ENCODE peak calls at places on chromosome 16, in ten cellular contexts. P is AG08395; J is SW480; X is sigmoid colon; O is fibroblast of lung; S is mucosa of gallbladder; E is iPS-NIHi11; N is cardiac muscle cell; H is dorsolateral prefrontal cortex; K is CD8-positive, alpha-beta memory T cell. G is an unnamed sample.

GRCh38 chr16:1042776-1043349 is 29.7 kb upstream of the SSTR5 start:
- DNase-seq in P (no peak), J (peak; percentile 48), X (no peak), O (no peak), S (no peak), E (no peak), N (no peak), H (no peak), K (no peak), G (peak; percentile 68)

GRCh38 chr16:72876221-72876620 is 171.7 kb downstream of the ZFHX3 start:
- DNase-seq in P (peak; percentile 72), J (peak; percentile 53), X (peak; percentile 86), O (peak; percentile 96), S (peak; percentile 58), E (no peak), N (peak; percentile 94), H (no peak), K (no peak), G (no peak)

GRCh38 chr16:81620796-81621195 is 158.3 kb upstream of the PLCG2 start:
- DNase-seq in P (no peak), J (no peak), X (no peak), O (no peak), S (no peak), E (no peak), N (no peak), H (no peak), K (no peak), G (no peak)

GRCh38 chr16:77788196-77789084 is at the start of gene VAT1L:
- DNase-seq in P (peak; percentile 66), J (peak; percentile 8), X (no peak), O (peak; percentile 75), S (peak; percentile 33), E (peak; percentile 57), N (peak; percentile 53), H (peak; percentile 71), K (no peak), G (no peak)

GRCh38 chr16:49637933-49638695 is 217.8 kb downstream of the ZNF423 start:
- DNase-seq in P (no peak), J (no peak), X (no peak), O (no peak), S (no peak), E (no peak), N (no peak), H (no peak), K (no peak), G (no peak)

GRCh38 chr16:23838485-23839142 is 2.8 kb downstream of the PRKCB start:
- DNase-seq in P (no peak), J (no peak), X (no peak), O (no peak), S (no peak), E (no peak), N (no peak), H (no peak), K (no peak), G (no peak)

GRCh38 chr16:67481561-67482259 is 753 bp upstream of the ATP6V0D1 start:
- DNase-seq in P (no peak), J (peak; percentile 16), X (peak; percentile 86), O (peak; percentile 57), S (peak; percentile 42), E (no peak), N (peak; percentile 45), H (peak; percentile 37), K (no peak), G (peak; percentile 37)

GRCh38 chr16:74034862-74035261 is 261.8 kb upstream of the PSMD7 start:
- DNase-seq in P (peak; percentile 13), J (peak; percentile 50), X (no peak), O (peak; percentile 1), S (no peak), E (peak; percentile 27), N (peak; percentile 34), H (no peak), K (no peak), G (peak; percentile 9)

GRCh38 chr16:69796285-69797118 is 34.4 kb downstream of the WWP2 start:
- DNase-seq in P (peak; percentile 73), J (peak; percentile 32), X (peak; percentile 69), O (peak; percentile 63), S (peak; percentile 37), E (peak; percentile 70), N (peak; percentile 81), H (peak; percentile 16), K (peak; percentile 7), G (peak; percentile 58)

GRCh38 chr16:12801511-12802042 is 2.1 kb downstream of the CPPED1 start:
- DNase-seq in P (peak; percentile 67), J (no peak), X (no peak), O (peak; percentile 69), S (no peak), E (no peak), N (peak; percentile 85), H (no peak), K (no peak), G (no peak)

GRCh38 chr16:78105517-78105916 is 6.1 kb downstream of the WWOX start:
- DNase-seq in P (no peak), J (no peak), X (no peak), O (no peak), S (no peak), E (no peak), N (no peak), H (no peak), K (no peak), G (no peak)

GRCh38 chr16:67387479-67388079 is 5.7 kb downstream of the TPPP3 start:
- DNase-seq in P (no peak), J (no peak), X (no peak), O (no peak), S (no peak), E (no peak), N (no peak), H (no peak), K (no peak), G (no peak)

GRCh38 chr16:87973721-87974120 is 22.5 kb downstream of the BANP start:
- DNase-seq in P (no peak), J (no peak), X (peak; percentile 15), O (no peak), S (no peak), E (no peak), N (no peak), H (no peak), K (no peak), G (no peak)

GRCh38 chr16:87330646-87331045 is 13.5 kb upstream of the C16orf95 start:
- DNase-seq in P (no peak), J (no peak), X (no peak), O (no peak), S (no peak), E (no peak), N (no peak), H (no peak), K (no peak), G (no peak)

GRCh38 chr16:55437627-55438026 is 41.4 kb upstream of the MMP2 start:
- DNase-seq in P (peak; percentile 63), J (no peak), X (no peak), O (peak; percentile 25), S (no peak), E (no peak), N (peak; percentile 62), H (no peak), K (no peak), G (no peak)

GRCh38 chr16:31038993-31039392 is 5.6 kb downstream of the STX4 start:
- DNase-seq in P (no peak), J (no peak), X (no peak), O (no peak), S (no peak), E (no peak), N (no peak), H (no peak), K (no peak), G (no peak)

GRCh38 chr16:75293746-75294145 is 42.3 kb upstream of the BCAR1 start:
- DNase-seq in P (no peak), J (no peak), X (no peak), O (no peak), S (no peak), E (no peak), N (no peak), H (no peak), K (no peak), G (no peak)

GRCh38 chr16:55152875-55153390 is 171.1 kb upstream of the IRX6 start:
- DNase-seq in P (no peak), J (no peak), X (no peak), O (no peak), S (no peak), E (no peak), N (no peak), H (no peak), K (no peak), G (no peak)

GRCh38 chr16:78505544-78506371 is 406.3 kb downstream of the WWOX start:
- DNase-seq in P (peak; percentile 34), J (no peak), X (peak; percentile 86), O (peak; percentile 25), S (peak; percentile 68), E (peak; percentile 33), N (peak; percentile 68), H (no peak), K (no peak), G (peak; percentile 14)

GRCh38 chr16:3264137-3265036 is 8.0 kb upstream of the MEFV start:
- DNase-seq in P (peak; percentile 98), J (peak; percentile 98), X (peak; percentile 99), O (peak; percentile 99), S (peak; percentile 98), E (peak; percentile 95), N (peak; percentile 99), H (peak; percentile 98), K (peak; percentile 96), G (peak; percentile 98)

GRCh38 chr16:3625911-3626732 is 14.7 kb upstream of the SLX4 start:
- DNase-seq in P (peak; percentile 20), J (peak; percentile 17), X (no peak), O (peak; percentile 39), S (no peak), E (no peak), N (peak; percentile 59), H (no peak), K (no peak), G (no peak)

GRCh38 chr16:22320572-22321339 is 23.5 kb downstream of the POLR3E start:
- DNase-seq in P (no peak), J (no peak), X (no peak), O (no peak), S (no peak), E (no peak), N (no peak), H (no peak), K (no peak), G (no peak)

GRCh38 chr16:77789085-77789611 is 784 bp downstream of the VAT1L start:
- DNase-seq in P (no peak), J (no peak), X (no peak), O (no peak), S (no peak), E (peak; percentile 11), N (no peak), H (no peak), K (no peak), G (no peak)

GRCh38 chr16:86697715-86698114 is 119.4 kb downstream of the FOXL1 start:
- DNase-seq in P (no peak), J (no peak), X (no peak), O (peak; percentile 43), S (no peak), E (no peak), N (peak; percentile 70), H (no peak), K (no peak), G (no peak)

GRCh38 chr16:867421-868385 is 67.2 kb upstream of the GNG13 start:
- DNase-seq in P (no peak), J (no peak), X (peak; percentile 50), O (no peak), S (no peak), E (no peak), N (no peak), H (no peak), K (no peak), G (no peak)

GRCh38 chr16:74625500-74626350 is 18.8 kb upstream of the GLG1 start:
- DNase-seq in P (no peak), J (no peak), X (no peak), O (no peak), S (peak; percentile 21), E (no peak), N (no peak), H (no peak), K (no peak), G (no peak)

GRCh38 chr16:89155184-89155679 is 16.3 kb upstream of the CDH15 start:
- DNase-seq in P (peak; percentile 84), J (no peak), X (peak; percentile 91), O (peak; percentile 60), S (peak; percentile 74), E (no peak), N (peak; percentile 93), H (no peak), K (no peak), G (no peak)

GRCh38 chr16:3646348-3646920 is 8.1 kb upstream of the DNASE1 start:
- DNase-seq in P (no peak), J (peak; percentile 85), X (peak; percentile 57), O (no peak), S (peak; percentile 71), E (no peak), N (no peak), H (no peak), K (no peak), G (peak; percentile 85)